ENCODE peak calls at places on chromosome 1, in nine cellular contexts. Z is progenitor cell of endocrine pancreas, X is thoracic aorta, P is breast epithelium, B is astrocyte, I is NB4, J is psoas muscle, K is GM13976, S is WTC11. O is an unnamed sample.

GRCh38 chr1:22829001-22829989 is 118.7 kb downstream of the EPHB2 start:
- DNase-seq in Z (no peak), X (no peak), S (no peak), B (peak; percentile 41), I (no peak), P (no peak), K (no peak), J (no peak), O (no peak)

GRCh38 chr1:172673761-172674160 is 14.9 kb downstream of the FASLG start:
- DNase-seq in B (peak; percentile 63), I (no peak), Z (no peak), X (no peak), P (no peak), J (no peak), K (no peak), S (no peak), O (no peak)

GRCh38 chr1:243798726-243799125 is 51.3 kb downstream of the AKT3 start:
- DNase-seq in I (no peak), S (no peak), K (no peak), J (no peak), X (no peak), B (peak; percentile 98), Z (no peak), P (no peak), O (no peak)

GRCh38 chr1:78333426-78334012 is 157.3 kb upstream of the PTGFR start:
- DNase-seq in S (no peak), I (peak; percentile 37), K (no peak), B (peak; percentile 28), P (no peak), Z (no peak), X (no peak), J (no peak), O (peak; percentile 60)

GRCh38 chr1:118842462-118843201 is 145.5 kb downstream of the TBX15 start:
- DNase-seq in I (no peak), P (no peak), K (no peak), X (no peak), J (no peak), S (no peak), Z (no peak), B (no peak), O (no peak)

GRCh38 chr1:178143730-178144343 is 49.9 kb downstream of the RASAL2 start:
- DNase-seq in Z (no peak), S (no peak), P (no peak), J (no peak), X (no peak), I (peak; percentile 25), K (no peak), B (peak; percentile 33), O (no peak)

GRCh38 chr1:30768169-30768829 is 10.7 kb upstream of the LAPTM5 start:
- DNase-seq in S (no peak), J (no peak), B (no peak), X (no peak), K (no peak), Z (no peak), I (no peak), P (no peak), O (no peak)

GRCh38 chr1:43063394-43064219 is 104.9 kb upstream of the SLC2A1 start:
- DNase-seq in S (no peak), K (no peak), J (no peak), Z (no peak), I (no peak), B (no peak), X (no peak), P (no peak), O (no peak)

GRCh38 chr1:36187800-36188593 is 32.0 kb downstream of the MAP7D1 start:
- DNase-seq in X (peak; percentile 84), P (peak; percentile 87), I (peak; percentile 85), Z (peak; percentile 55), J (peak; percentile 94), K (peak; percentile 84), S (peak; percentile 86), B (peak; percentile 79), O (peak; percentile 89)

GRCh38 chr1:162709870-162710269 is 77.6 kb downstream of the DDR2 start:
- DNase-seq in P (no peak), X (no peak), J (no peak), B (no peak), K (no peak), I (no peak), Z (no peak), S (no peak), O (no peak)

GRCh38 chr1:93442276-93442675 is 5.6 kb upstream of the FNBP1L start:
- DNase-seq in Z (no peak), P (no peak), J (no peak), B (no peak), S (no peak), X (no peak), I (no peak), K (no peak), O (no peak)

GRCh38 chr1:199489594-199489993 is 537.9 kb upstream of the NR5A2 start:
- DNase-seq in K (no peak), I (no peak), B (no peak), P (no peak), S (no peak), J (no peak), Z (no peak), X (no peak), O (peak; percentile 17)

GRCh38 chr1:112358061-112358770 is 37.8 kb upstream of the CTTNBP2NL start:
- DNase-seq in I (no peak), X (no peak), Z (no peak), B (peak; percentile 11), S (no peak), P (no peak), J (no peak), K (no peak), O (no peak)

GRCh38 chr1:112357467-112357866 is 38.5 kb upstream of the CTTNBP2NL start:
- DNase-seq in I (no peak), S (no peak), Z (no peak), J (no peak), K (no peak), B (no peak), X (no peak), P (no peak), O (no peak)

GRCh38 chr1:112363636-112364035 is 32.4 kb upstream of the CTTNBP2NL start:
- DNase-seq in B (no peak), K (no peak), P (no peak), S (no peak), X (no peak), Z (no peak), I (no peak), J (no peak), O (no peak)

GRCh38 chr1:112358798-112359408 is 37.1 kb upstream of the CTTNBP2NL start:
- DNase-seq in I (peak; percentile 34), Z (peak; percentile 21), X (peak; percentile 13), S (peak; percentile 77), J (peak; percentile 86), B (peak; percentile 10), P (peak; percentile 66), K (peak; percentile 57), O (peak; percentile 56)

GRCh38 chr1:112359961-112360767 is 35.9 kb upstream of the CTTNBP2NL start:
- DNase-seq in J (peak; percentile 83), Z (no peak), X (no peak), K (no peak), B (peak; percentile 72), I (no peak), S (peak; percentile 36), P (peak; percentile 56), O (no peak)
- TF ChIP-seq CTCF in J (no peak), Z (no peak), X (no peak), K (no peak), B (no peak), I (no peak), S (no peak), P (peak; percentile 38), O (no peak)

DNA sequence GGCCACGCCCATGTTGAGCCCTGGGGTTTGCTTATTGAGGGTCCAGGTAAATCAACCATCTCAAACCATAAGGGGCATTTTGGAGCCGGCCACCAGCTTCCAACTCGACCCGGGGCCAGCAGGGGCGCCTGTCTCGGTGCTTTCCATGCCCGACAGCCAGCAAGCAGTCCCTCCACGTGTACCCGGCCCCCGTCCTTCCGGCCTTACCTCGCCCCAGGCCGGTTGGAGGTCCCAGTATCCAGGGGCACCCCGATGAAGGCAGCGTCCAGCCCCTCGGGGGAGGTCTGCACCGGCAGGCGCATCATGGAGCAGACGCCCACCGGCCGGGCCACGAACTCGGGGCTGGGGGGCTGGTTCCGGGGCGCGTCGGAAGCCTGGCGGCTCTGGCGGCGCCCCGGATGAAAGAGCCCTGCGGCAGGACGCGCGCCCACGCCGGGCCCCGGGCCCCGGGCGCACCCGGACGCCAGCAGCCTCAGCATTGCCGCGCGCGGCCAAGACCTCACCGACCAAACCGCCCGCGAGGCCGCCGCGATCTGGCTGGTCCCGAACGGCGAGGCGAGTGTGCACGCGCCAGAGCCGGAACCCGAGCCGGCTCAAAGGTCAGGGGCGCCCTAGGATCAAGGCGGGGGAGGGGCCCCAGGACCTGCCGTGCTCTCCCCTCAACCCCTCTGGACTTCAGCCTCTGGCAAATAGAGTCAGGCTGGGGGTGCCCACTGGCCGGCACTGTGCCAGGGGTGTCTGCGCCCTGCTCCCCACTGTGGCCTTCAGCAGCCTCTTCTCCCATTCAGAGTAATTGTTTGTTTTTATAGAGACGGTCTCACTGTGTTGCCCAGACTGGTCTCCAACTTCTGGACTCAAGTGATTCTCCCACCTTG is at the start of gene AGMAT:
- DNase-seq in I (peak; percentile 79), S (peak; percentile 85), J (peak; percentile 63), X (no peak), P (peak; percentile 59), B (no peak), K (peak; percentile 87), Z (peak; percentile 52), O (peak; percentile 86)
- TF ChIP-seq CTCF in I (peak; percentile 36), S (peak; percentile 16), J (peak; percentile 29), X (peak; percentile 18), P (no peak), B (peak; percentile 2), K (peak; percentile 27), Z (peak; percentile 67), O (peak; percentile 39)

DNA sequence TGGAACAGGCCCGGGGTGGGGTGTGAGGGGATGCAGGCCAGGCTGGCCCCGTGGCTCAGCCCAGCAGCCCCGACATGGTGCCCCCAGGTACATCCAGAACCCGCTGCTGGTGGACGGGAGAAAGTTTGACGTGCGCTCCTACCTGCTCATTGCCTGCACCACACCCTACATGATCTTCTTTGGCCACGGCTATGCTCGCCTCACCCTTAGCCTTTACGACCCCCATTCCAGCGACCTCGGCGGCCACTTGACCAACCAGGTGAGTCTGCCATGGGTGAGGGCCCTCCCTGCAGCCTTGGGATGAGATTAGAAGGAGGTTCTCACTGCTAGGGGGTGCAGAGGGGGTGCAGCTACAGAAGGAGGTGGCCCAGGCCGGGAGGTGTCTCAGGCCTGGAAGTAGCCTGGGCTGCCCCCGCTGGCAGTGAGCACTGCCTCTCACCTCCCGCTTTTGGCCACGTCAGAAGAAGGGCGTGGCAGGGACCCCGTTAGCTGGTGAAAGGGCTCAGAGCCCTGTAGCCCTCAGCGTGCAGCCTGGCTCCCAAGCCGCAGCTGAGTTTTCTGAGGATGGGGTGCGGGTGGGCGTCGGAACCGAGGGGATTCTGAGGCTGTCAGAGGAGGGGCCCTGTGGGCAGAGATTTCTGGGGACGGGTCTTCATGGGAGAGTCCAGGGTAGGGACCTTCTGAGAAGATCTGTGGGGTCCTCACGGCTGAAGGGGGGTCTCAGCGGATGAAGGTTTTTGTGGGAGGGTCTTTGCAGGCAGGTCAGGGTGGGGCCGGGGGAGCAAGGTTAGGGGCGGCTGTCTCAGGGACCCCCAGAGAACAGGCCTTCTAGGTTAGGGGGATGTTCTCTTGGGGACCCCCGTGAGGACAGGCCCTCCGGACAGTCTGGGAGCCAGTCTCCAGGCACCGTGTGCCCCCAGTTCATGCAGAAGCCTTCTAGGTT is 10.4 kb downstream of the TTLL10 start:
- DNase-seq in Z (no peak), J (no peak), I (no peak), P (no peak), K (no peak), S (peak; percentile 8), X (no peak), B (no peak), O (no peak)
- TF ChIP-seq CTCF in Z (no peak), J (no peak), I (no peak), P (no peak), K (no peak), S (no peak), X (no peak), B (no peak), O (no peak)

GRCh38 chr1:25904942-25905679 is 1.1 kb downstream of the STMN1 start:
- DNase-seq in B (peak; percentile 74), K (peak; percentile 97), S (peak; percentile 96), X (peak; percentile 53), I (peak; percentile 95), J (peak; percentile 95), P (peak; percentile 92), Z (peak; percentile 95), O (peak; percentile 97)
- TF ChIP-seq CTCF in B (peak; percentile 32), K (no peak), S (no peak), X (no peak), I (no peak), J (no peak), P (no peak), Z (no peak), O (no peak)

O was measured in GM12865.